ENCODE peak calls at places on chromosomes 13 and 19, in nine cellular contexts. A is body of pancreas, J is GM12891, Y is A549, H is H54, I is stomach, S is GM12892, N is ovary, C is IMR-90. T is an unnamed sample.

GRCh38 chr13:28239374-28239773 is 101.0 kb downstream of the PAN3 start:
- DNase-seq in A (no peak), J (no peak), Y (no peak), H (no peak), I (no peak), S (no peak), N (no peak), C (peak), T (no peak)

GRCh38 chr19:38304866-38305429 is 897 bp downstream of the C19orf33 start:
- DNase-seq in A (peak), J (no peak), Y (peak), H (peak), I (peak), S (no peak), N (no peak), C (no peak), T (peak)

GRCh38 chr19:32691952-32692726 is 518 bp downstream of the NUDT19 start:
- DNase-seq in A (peak), J (peak), Y (no peak), H (peak), I (peak), S (peak), N (peak), C (peak), T (peak)

GRCh38 chr19:52034051-52034728 is 6.0 kb upstream of the ZNF614 start:
- DNase-seq in A (no peak), J (no peak), Y (no peak), H (no peak), I (no peak), S (no peak), N (no peak), C (peak), T (no peak)

GRCh38 chr13:113357529-113357928 is 6.4 kb downstream of the GRTP1 start:
- DNase-seq in A (no peak), J (no peak), Y (no peak), H (peak), I (no peak), S (no peak), N (no peak), C (peak), T (no peak)

GRCh38 chr19:56253737-56254136 is 18.8 kb upstream of the EDDM13 start:
- DNase-seq in A (no peak), J (peak), Y (peak), H (peak), I (no peak), S (no peak), N (no peak), C (peak), T (peak)

GRCh38 chr13:51625555-51626345 is 41.5 kb downstream of the WDFY2 start:
- DNase-seq in A (peak), J (no peak), Y (no peak), H (no peak), I (peak), S (no peak), N (no peak), C (no peak), T (no peak)

GRCh38 chr19:6103217-6103644 is 7.1 kb downstream of the RFX2 start:
- DNase-seq in A (peak), J (no peak), Y (no peak), H (peak), I (peak), S (no peak), N (peak), C (peak), T (no peak)

GRCh38 chr13:99501952-99502310 is 659 bp downstream of the TM9SF2 start:
- DNase-seq in A (peak), J (no peak), Y (no peak), H (no peak), I (peak), S (no peak), N (peak), C (peak), T (peak)

GRCh38 chr19:55370305-55370988 is at the start of gene IL11:
- DNase-seq in A (no peak), J (no peak), Y (peak), H (peak), I (no peak), S (no peak), N (no peak), C (peak), T (no peak)

GRCh38 chr19:47280183-47280797 is 5.6 kb downstream of the INAFM1 start:
- DNase-seq in A (peak), J (no peak), Y (peak), H (no peak), I (peak), S (no peak), N (peak), C (no peak), T (peak)

GRCh38 chr13:25478186-25478585 is 106.4 kb downstream of the ATP8A2 start:
- DNase-seq in A (no peak), J (no peak), Y (no peak), H (no peak), I (no peak), S (no peak), N (no peak), C (no peak), T (no peak)

DNA sequence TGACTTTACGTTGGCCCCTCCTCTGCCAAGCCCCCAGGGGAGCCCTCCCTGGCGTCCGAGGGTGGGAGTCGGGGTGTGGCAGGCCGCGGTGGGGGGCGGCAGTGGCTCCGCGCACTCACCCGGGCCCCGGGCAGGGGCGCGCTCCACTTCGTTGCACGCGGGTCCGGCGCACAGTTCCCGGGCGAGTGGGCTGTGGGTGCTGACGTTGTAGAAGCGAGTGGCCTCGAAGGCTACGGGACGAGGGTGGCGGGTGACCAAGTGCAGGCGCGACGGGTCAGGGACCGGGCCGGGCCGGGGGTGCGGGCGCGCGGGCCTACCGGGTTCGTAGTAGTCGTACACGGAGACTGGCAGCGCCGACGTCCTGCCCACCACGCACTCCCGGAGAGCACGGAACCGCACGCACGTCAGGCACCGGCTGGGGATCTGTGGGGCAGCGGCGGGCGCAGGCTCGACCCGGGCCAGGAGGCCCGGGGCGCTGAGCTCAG is 8.8 kb downstream of the F2RL3 start:
- DNase-seq in A (peak), J (no peak), Y (no peak), H (no peak), I (peak), S (no peak), N (no peak), C (no peak), T (no peak)
- TF ChIP-seq POLR2A in A (peak), J (no peak), Y (no peak), H (no peak), I (no peak), S (no peak), N (peak), C (no peak), T (no peak)

GRCh38 chr19:49443366-49444099 is 2.2 kb upstream of the SLC17A7 start:
- DNase-seq in A (peak), J (peak), Y (peak), H (peak), I (peak), S (peak), N (peak), C (peak), T (peak)
- TF ChIP-seq POLR2A in A (peak), J (no peak), Y (peak), H (no peak), I (no peak), S (no peak), N (peak), C (no peak), T (no peak)

GRCh38 chr19:48637948-48638830 is 1.0 kb upstream of the DBP start:
- DNase-seq in A (peak), J (peak), Y (peak), H (no peak), I (peak), S (peak), N (peak), C (peak), T (peak)
- TF ChIP-seq POLR2A in A (peak), J (no peak), Y (no peak), H (peak), I (peak), S (peak), N (peak), C (no peak), T (no peak)

GRCh38 chr19:35134601-35135091 is at the start of gene LGI4:
- DNase-seq in A (no peak), J (no peak), Y (no peak), H (no peak), I (no peak), S (no peak), N (no peak), C (no peak), T (no peak)
- TF ChIP-seq POLR2A in A (no peak), J (no peak), Y (no peak), H (no peak), I (no peak), S (no peak), N (no peak), C (no peak), T (no peak)

DNA sequence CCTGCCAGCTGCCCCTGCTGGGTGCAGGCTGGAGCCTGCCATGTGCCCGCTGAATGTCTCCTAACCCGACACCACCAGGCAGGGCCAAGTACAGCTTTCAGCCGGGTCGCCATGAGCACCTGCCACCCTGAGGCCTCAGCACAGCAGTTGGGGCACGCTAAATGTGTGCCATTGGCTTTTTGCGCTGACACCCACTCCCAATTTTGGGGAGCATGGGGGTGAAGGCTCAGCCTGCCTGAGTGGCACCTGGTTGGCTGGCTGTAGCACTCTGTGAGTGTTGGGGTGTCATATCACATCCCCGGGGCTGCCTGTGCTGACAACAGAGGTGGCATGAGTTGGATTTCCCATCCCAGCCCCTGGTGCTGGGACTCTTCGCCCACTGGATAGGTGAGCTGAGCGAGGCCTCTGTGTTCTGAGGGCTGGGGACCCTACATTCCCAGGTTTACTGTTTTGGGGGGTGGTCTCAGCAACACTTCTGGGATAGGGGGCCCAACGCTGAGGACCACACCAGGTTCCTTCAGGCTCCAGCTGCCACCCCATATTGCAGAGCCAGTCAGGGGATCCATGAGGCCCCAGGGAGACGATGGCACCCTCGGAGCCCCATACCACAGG is 7.2 kb upstream of the RELB start:
- DNase-seq in A (no peak), J (no peak), Y (no peak), H (no peak), I (no peak), S (no peak), N (no peak), C (no peak), T (no peak)
- TF ChIP-seq POLR2A in A (no peak), J (no peak), Y (no peak), H (no peak), I (no peak), S (no peak), N (no peak), C (no peak), T (no peak)

DNA sequence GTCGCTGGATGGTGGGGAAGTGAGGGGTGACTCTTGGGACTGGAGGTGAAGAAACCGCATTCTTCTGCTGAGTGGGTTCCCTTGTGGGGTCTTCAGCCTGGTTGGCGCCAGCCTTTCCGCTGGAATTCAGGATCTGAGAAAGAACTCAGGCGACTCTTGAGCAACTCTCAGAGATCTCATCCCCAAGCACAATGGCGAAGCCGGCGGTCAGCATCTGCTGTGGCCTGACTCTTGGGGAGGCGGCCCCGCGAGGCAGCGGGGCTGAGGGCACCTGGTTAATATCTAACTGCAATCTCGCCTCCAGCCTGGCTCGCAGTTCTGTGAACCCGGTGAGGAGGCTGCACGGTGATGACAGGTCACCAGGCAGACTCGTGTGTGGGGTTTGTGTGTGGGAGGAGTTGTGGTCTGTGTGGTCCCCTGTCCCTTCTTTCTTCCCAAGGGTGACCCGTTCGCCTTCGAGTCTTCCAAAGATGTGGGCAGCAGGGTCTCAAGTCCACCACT is 883 bp downstream of the ZNF441 start:
- DNase-seq in A (peak), J (peak), Y (no peak), H (no peak), I (peak), S (peak), N (peak), C (peak), T (peak)
- TF ChIP-seq POLR2A in A (no peak), J (no peak), Y (no peak), H (no peak), I (no peak), S (no peak), N (no peak), C (no peak), T (no peak)

GRCh38 chr19:50204811-50205675 is 1.6 kb downstream of the MYH14 start:
- DNase-seq in A (peak), J (no peak), Y (no peak), H (no peak), I (peak), S (no peak), N (peak), C (no peak), T (no peak)
- TF ChIP-seq POLR2A in A (peak), J (no peak), Y (no peak), H (no peak), I (no peak), S (no peak), N (no peak), C (no peak), T (no peak)

GRCh38 chr19:1263198-1263597 is 5.9 kb upstream of the CIRBP start:
- DNase-seq in A (no peak), J (no peak), Y (no peak), H (no peak), I (no peak), S (no peak), N (no peak), C (no peak), T (peak)

GRCh38 chr19:1265611-1266115 is 3.5 kb upstream of the CIRBP start:
- DNase-seq in A (peak), J (no peak), Y (peak), H (no peak), I (no peak), S (no peak), N (peak), C (peak), T (peak)

GRCh38 chr19:1266116-1266817 is 2.9 kb upstream of the CIRBP start:
- DNase-seq in A (peak), J (peak), Y (peak), H (peak), I (peak), S (peak), N (peak), C (peak), T (peak)

GRCh38 chr19:1266818-1267440 is 2.2 kb upstream of the CIRBP start:
- DNase-seq in A (peak), J (no peak), Y (peak), H (no peak), I (peak), S (peak), N (peak), C (no peak), T (peak)

DNA sequence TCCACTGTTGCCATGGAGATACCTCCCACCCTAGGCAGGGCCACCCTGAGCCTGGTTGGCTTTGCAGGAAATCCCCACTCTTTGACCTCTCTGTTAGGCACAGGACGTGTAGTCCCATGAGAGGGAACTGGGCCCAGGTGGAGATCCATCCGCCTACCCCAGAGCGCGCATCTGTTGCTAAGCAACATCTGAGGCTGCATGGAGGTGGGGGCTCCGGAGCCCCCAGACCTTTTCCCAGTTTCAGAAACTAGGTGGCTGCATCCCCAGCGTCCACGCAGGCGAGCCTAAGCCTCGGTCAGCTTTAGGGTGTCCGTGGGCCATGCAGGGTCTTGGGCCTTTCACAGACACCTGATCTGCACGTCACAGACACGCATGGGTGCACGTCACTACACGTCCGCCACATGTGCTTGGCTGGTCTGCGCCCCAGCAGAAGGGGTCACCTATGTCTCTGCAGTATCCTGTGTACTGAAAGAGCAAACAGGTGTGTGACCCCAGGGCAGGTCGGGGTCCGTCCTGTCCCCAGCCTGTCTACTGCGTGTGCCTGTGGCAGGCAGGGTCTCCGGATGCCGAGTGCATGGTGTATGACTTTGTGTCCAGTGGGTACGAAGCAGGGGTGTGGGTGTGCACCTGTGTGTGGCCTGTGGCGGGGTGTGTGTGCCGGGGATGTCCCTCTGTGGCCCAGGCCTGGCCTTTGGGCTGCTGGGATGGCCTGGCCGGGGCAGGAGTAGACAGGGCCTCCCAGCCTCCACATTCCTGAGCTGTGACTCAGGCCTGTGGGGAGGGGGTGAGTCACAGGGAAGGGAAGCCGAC is 4.1 kb upstream of the CIRBP start:
- DNase-seq in A (peak), J (no peak), Y (peak), H (peak), I (peak), S (no peak), N (peak), C (peak), T (no peak)
- TF ChIP-seq POLR2A in A (no peak), J (no peak), Y (no peak), H (no peak), I (no peak), S (no peak), N (no peak), C (peak), T (no peak)

T was measured in erythroblast.